ENCODE peak calls at places on chromosomes 4 and X, in five cellular contexts. N, W, K, R and J are unnamed samples.

GRCh38 chrX:104288269-104288668 is 33.5 kb upstream of the ESX1 start:
- DNase-seq in W (peak; percentile 6), K (no peak), R (no peak), N (no peak), J (no peak)

GRCh38 chr4:117324851-117325491 is 239.6 kb upstream of the TRAM1L1 start:
- DNase-seq in N (no peak), R (no peak), K (no peak), W (peak; percentile 10), J (no peak)

GRCh38 chrX:12871181-12871580 is 4.3 kb downstream of the TLR7 start:
- DNase-seq in N (no peak), K (no peak), W (no peak), R (no peak), J (no peak)

GRCh38 chr4:114384629-114385028 is 214.0 kb upstream of the UGT8 start:
- DNase-seq in K (no peak), W (peak; percentile 68), R (peak; percentile 58), N (no peak), J (no peak)

GRCh38 chr4:139920552-139920951 is 233.4 kb downstream of the MAML3 start:
- DNase-seq in W (no peak), N (no peak), R (no peak), K (no peak), J (no peak)

GRCh38 chrX:57640674-57641016 is 39.4 kb downstream of the NLRP2B start:
- DNase-seq in R (no peak), N (no peak), W (no peak), K (no peak), J (no peak)

GRCh38 chr4:88698539-88698938 is 910 bp upstream of the NAP1L5 start:
- DNase-seq in N (no peak), W (no peak), R (no peak), K (no peak), J (no peak)

GRCh38 chr4:102684605-102685052 is 76.1 kb downstream of the MANBA start:
- DNase-seq in W (peak; percentile 47), N (no peak), R (no peak), K (no peak), J (no peak)

GRCh38 chr4:148964456-148964855 is 522.2 kb upstream of the NR3C2 start:
- DNase-seq in N (no peak), K (no peak), W (no peak), R (no peak), J (no peak)

GRCh38 chrX:71164071-71164470 is 19.4 kb downstream of the NLGN3 start:
- DNase-seq in R (no peak), N (no peak), K (peak; percentile 37), W (no peak), J (no peak)

GRCh38 chr4:38609614-38610013 is 54.4 kb upstream of the KLF3 start:
- DNase-seq in W (no peak), R (no peak), N (no peak), K (no peak), J (no peak)

GRCh38 chrX:77493677-77494553 is 46.7 kb downstream of the FGF16 start:
- DNase-seq in W (peak; percentile 53), N (no peak), R (peak; percentile 92), K (no peak), J (no peak)

GRCh38 chrX:44435047-44435446 is 91.6 kb upstream of the EFHC2 start:
- DNase-seq in W (no peak), N (no peak), K (no peak), R (no peak), J (no peak)

GRCh38 chr4:70240192-70240591 is 2.2 kb upstream of the CSN3 start:
- DNase-seq in N (no peak), K (no peak), R (no peak), W (peak; percentile 59), J (no peak)

GRCh38 chr4:120871173-120871572 is 51.4 kb downstream of the PRDM5 start:
- DNase-seq in R (no peak), W (no peak), N (no peak), K (no peak), J (no peak)

GRCh38 chr4:120870279-120870673 is 52.2 kb downstream of the PRDM5 start:
- DNase-seq in R (no peak), K (no peak), N (no peak), W (no peak), J (no peak)

GRCh38 chr4:120874792-120875774 is 47.4 kb downstream of the PRDM5 start:
- DNase-seq in W (peak; percentile 9), N (no peak), K (no peak), R (no peak), J (no peak)

GRCh38 chr4:120877021-120877420 is 45.5 kb downstream of the PRDM5 start:
- DNase-seq in R (no peak), W (no peak), K (no peak), N (no peak), J (no peak)

GRCh38 chr4:120873554-120873953 is 49.0 kb downstream of the PRDM5 start:
- DNase-seq in K (no peak), R (peak; percentile 7), N (no peak), W (no peak), J (no peak)
- TF ChIP-seq CTCF in K (no peak), R (peak; percentile 48), N (no peak), W (no peak), J (peak; percentile 48)

GRCh38 chr4:92381640-92382039 is 77.9 kb downstream of the GRID2 start:
- DNase-seq in N (no peak), W (peak; percentile 34), R (peak; percentile 3), K (no peak), J (no peak)

DNA sequence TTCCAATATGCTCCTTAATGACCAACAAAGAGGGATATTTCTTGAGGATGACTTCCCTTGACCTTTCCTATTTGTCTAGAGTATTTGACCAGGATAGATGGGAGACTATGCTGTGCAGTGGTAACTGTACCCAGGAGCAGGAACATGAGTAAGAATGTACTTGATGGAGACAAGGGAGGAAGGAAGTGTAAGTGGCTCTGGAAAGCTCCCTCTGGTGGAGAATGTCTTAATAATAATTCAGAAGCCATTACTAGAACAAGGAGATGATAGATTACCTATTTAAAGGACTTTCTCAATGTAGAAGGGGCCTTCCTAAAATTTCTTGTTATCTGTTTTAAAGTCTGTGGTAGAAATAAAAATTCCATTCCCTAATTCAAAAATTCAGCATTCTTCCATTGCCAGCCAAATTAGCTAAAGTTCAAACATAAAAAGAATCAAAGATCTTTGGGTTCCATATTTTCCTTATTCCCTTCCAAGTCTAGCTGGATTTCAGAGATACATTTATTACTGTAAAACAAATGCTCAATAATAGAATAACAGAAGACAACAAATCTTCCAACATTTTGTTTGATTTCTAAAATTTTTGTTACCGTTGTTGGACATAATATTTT is 83.8 kb downstream of the GRID2 start:
- DNase-seq in W (peak; percentile 74), N (no peak), R (peak; percentile 32), K (no peak), J (peak; percentile 8)
- TF ChIP-seq CTCF in W (peak; percentile 60), N (peak; percentile 46), R (peak; percentile 58), K (peak; percentile 44), J (peak; percentile 78)

DNA sequence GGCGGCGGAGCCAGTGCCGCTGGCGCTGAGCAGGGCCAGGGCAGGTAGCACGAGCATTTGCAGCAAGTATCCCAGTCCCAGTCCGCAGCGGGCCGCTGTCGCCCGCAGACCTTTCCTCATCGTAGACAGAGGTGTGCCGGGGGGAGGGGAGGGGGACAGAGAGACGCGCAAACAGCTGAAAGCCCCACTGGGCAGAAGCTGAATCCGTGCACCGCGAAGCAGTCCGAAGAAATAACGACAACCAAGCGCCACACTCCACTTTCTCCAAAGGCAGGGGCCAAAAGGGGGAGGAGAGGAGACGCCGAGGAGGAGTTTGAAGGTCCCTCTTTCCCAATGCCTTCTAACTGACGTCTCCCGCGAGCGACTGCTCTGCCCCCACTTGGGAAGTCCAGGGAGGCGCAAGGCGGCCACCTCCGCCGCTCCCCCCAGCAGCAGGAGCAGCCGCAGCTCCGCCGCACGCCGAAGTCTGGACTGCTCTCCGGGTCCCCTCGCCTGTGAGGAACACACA is at the start of gene UNC5C:
- DNase-seq in N (no peak), K (peak; percentile 88), W (peak; percentile 90), R (no peak), J (peak; percentile 44)
- TF ChIP-seq CTCF in N (no peak), K (no peak), W (peak; percentile 11), R (no peak), J (no peak)

DNA sequence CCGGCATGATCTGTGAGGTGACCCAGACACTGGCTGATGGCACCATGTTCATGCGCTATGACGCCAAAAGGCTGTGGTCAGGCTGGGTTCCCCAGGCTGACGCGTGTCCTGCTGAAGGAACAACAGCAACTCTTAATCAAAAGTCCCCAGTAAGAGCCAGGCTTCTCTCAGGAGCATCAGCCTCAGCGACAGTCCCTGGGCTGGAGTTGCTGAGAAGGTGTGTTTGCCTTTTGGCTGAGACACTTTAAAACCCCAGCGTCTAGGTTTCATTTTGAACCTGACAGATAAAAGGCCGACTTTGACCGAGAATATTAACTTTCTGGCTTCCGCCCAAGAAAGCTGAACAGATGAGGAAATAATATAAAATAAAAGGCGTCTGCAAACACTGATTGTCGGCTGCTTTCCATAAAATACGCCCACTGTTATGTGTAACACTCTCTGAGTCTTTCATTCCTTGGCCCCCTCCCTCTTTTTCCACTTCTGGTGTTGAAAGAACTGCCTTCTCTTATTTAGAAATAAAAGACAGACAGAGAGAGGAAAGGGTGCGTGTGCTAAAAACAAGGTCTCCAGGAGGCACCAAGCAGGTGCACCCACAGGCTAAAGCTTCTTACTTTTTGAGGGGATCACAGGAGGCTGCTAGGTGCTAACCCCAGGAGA is 373.6 kb downstream of the MID1IP1 start:
- DNase-seq in W (peak; percentile 34), K (no peak), R (no peak), N (no peak), J (no peak)
- TF ChIP-seq CTCF in W (no peak), K (no peak), R (no peak), N (no peak), J (no peak)

GRCh38 chr4:77040856-77041576 is 34.8 kb downstream of the CCNI start:
- DNase-seq in K (no peak), N (no peak), W (no peak), R (no peak), J (no peak)

GRCh38 chr4:77047037-77047436 is 28.8 kb downstream of the CCNI start:
- DNase-seq in W (peak; percentile 38), R (peak; percentile 6), N (no peak), K (no peak), J (no peak)

GRCh38 chr4:77044458-77045124 is 31.2 kb downstream of the CCNI start:
- DNase-seq in W (peak; percentile 74), R (peak; percentile 34), K (no peak), N (no peak), J (no peak)

GRCh38 chr4:77043507-77044131 is 32.2 kb downstream of the CCNI start:
- DNase-seq in N (no peak), W (peak; percentile 61), K (no peak), R (no peak), J (no peak)

DNA sequence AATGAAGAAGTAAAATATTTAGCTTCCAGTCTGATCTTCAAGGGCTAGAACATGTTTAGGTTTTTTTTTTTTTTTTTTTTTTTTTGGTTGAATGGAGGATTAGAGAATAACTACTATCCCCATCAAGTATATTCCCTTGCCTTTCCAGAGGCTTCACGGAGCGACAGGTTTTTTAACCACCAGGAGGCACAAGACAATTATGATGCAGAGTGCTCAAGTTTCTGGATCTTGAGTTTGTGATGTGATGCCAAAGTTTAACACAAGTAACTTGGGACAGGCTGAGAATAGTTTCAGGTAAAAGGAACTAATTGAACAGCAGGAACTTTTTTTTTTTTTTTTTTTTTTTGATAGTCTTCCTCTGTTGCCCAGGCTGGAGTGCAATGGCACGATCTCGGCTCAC is 30.3 kb downstream of the CCNI start:
- DNase-seq in N (no peak), R (peak; percentile 14), W (peak; percentile 40), K (no peak), J (no peak)
- TF ChIP-seq CTCF in N (no peak), R (no peak), W (peak; percentile 20), K (no peak), J (peak; percentile 56)